ENCODE peak calls at places on chromosomes 16 and 17, in six cellular contexts. V, F, O, I, M and H are unnamed samples.

GRCh38 chr17:75414488-75414887 is 9.0 kb upstream of the GRB2 start:
- DNase-seq in F (no peak), O (no peak), M (no peak), V (no peak), I (no peak), H (no peak)

GRCh38 chr16:48231675-48232214 is 12.4 kb upstream of the LONP2 start:
- DNase-seq in V (no peak), M (peak; percentile 29), O (no peak), I (peak; percentile 65), F (peak; percentile 36), H (peak; percentile 56)

GRCh38 chr16:48559462-48560211 is 50.3 kb downstream of the N4BP1 start:
- DNase-seq in O (no peak), F (no peak), V (no peak), I (no peak), M (no peak), H (no peak)

GRCh38 chr17:68993112-68993511 is 37.9 kb upstream of the ABCA8 start:
- DNase-seq in F (no peak), V (no peak), O (no peak), I (peak; percentile 51), M (no peak), H (no peak)

GRCh38 chr16:912684-913613 is 57.8 kb downstream of the LMF1 start:
- DNase-seq in I (no peak), M (no peak), O (no peak), V (no peak), F (no peak), H (peak; percentile 98)

GRCh38 chr17:71071837-71072236 is 902.5 kb downstream of the KCNJ2 start:
- DNase-seq in O (no peak), F (peak; percentile 98), V (peak; percentile 81), I (peak; percentile 99), M (no peak), H (peak; percentile 66)

GRCh38 chr16:23145608-23146007 is 3.6 kb downstream of the USP31 start:
- DNase-seq in F (peak; percentile 23), M (no peak), I (peak; percentile 82), O (no peak), V (peak; percentile 12), H (no peak)

GRCh38 chr16:77840623-77841274 is 52.4 kb downstream of the VAT1L start:
- DNase-seq in V (no peak), O (no peak), I (peak; percentile 91), F (no peak), M (no peak), H (no peak)

GRCh38 chr17:83183951-83184506 is 104.6 kb downstream of the METRNL start:
- DNase-seq in O (no peak), I (no peak), V (no peak), F (no peak), M (no peak), H (no peak)

GRCh38 chr16:81251871-81252270 is 13.4 kb downstream of the BCO1 start:
- DNase-seq in O (no peak), I (peak; percentile 46), V (peak; percentile 50), M (no peak), F (no peak), H (no peak)

GRCh38 chr16:19284207-19284606 is 1.3 kb upstream of the CLEC19A start:
- DNase-seq in F (peak; percentile 1), I (peak; percentile 8), M (no peak), V (no peak), O (no peak), H (peak; percentile 8)

GRCh38 chr17:17781591-17782424 is 55.0 kb downstream of the SREBF1 start:
- DNase-seq in O (peak; percentile 36), M (no peak), V (no peak), I (peak; percentile 51), F (peak; percentile 22), H (peak; percentile 96)

GRCh38 chr16:82631701-82632685 is 5.2 kb downstream of the CDH13 start:
- DNase-seq in V (no peak), F (no peak), M (no peak), O (no peak), I (peak; percentile 49), H (no peak)

GRCh38 chr16:86509759-86510464 is 415 bp upstream of the FOXF1 start:
- DNase-seq in M (no peak), O (no peak), F (no peak), V (no peak), I (peak; percentile 97), H (peak; percentile 85)

GRCh38 chr17:80917716-80918560 is 73.7 kb upstream of the CHMP6 start:
- DNase-seq in I (no peak), O (no peak), M (no peak), V (no peak), F (no peak), H (no peak)

GRCh38 chr17:61813211-61813610 is 50.1 kb downstream of the BRIP1 start:
- DNase-seq in F (no peak), M (no peak), O (no peak), V (no peak), I (peak; percentile 34), H (no peak)

GRCh38 chr16:83842755-83843507 is 35.2 kb downstream of the HSBP1 start:
- DNase-seq in O (no peak), I (peak; percentile 54), V (no peak), F (no peak), M (no peak), H (peak; percentile 25)

GRCh38 chr17:80968602-80969029 is 23.0 kb upstream of the CHMP6 start:
- DNase-seq in F (no peak), V (no peak), I (no peak), M (no peak), O (no peak), H (peak; percentile 91)

GRCh38 chr17:40150215-40150614 is 9.9 kb downstream of the CASC3 start:
- DNase-seq in F (no peak), I (no peak), V (no peak), O (no peak), M (no peak), H (no peak)

GRCh38 chr17:75505640-75506039 is 9.7 kb downstream of the CASKIN2 start:
- DNase-seq in O (no peak), V (no peak), M (no peak), F (no peak), I (no peak), H (no peak)

GRCh38 chr17:28745052-28745776 is 1.4 kb downstream of the TRAF4 start:
- DNase-seq in I (peak; percentile 68), V (no peak), M (no peak), F (peak; percentile 8), O (peak; percentile 54), H (peak; percentile 84)

GRCh38 chr16:52482916-52483315 is 64.0 kb downstream of the TOX3 start:
- DNase-seq in I (no peak), F (no peak), O (no peak), V (no peak), M (no peak), H (no peak)

GRCh38 chr17:80526116-80526910 is 18.3 kb upstream of the RPTOR start:
- DNase-seq in O (no peak), I (no peak), F (no peak), V (no peak), M (no peak), H (no peak)

GRCh38 chr17:50021681-50022370 is 26.8 kb upstream of the DLX3 start:
- DNase-seq in O (no peak), M (no peak), I (no peak), V (no peak), F (no peak), H (no peak)

GRCh38 chr17:77322534-77323412 is 182.0 kb downstream of the SEC14L1 start:
- DNase-seq in F (peak; percentile 98), M (no peak), O (no peak), V (peak; percentile 96), I (peak; percentile 98), H (peak; percentile 93)

GRCh38 chr17:76789235-76789788 is 51.4 kb downstream of the MFSD11 start:
- DNase-seq in M (no peak), V (no peak), F (no peak), I (no peak), O (no peak), H (no peak)

GRCh38 chr17:44757045-44757917 is 1.5 kb upstream of the ADAM11 start:
- DNase-seq in M (no peak), V (no peak), O (no peak), F (no peak), I (no peak), H (no peak)